ENCODE peak calls at places on chromosomes 3 and 15, in eight cellular contexts. R, V, G, S, M, N, H and Q are unnamed samples.
A peak's percentile ranks its signal among the peaks of the same experiment; 100 is the strongest.

GRCh38 chr15:67176195-67176971 is 78.1 kb downstream of the AAGAB start:
- DNase-seq in R (no peak), V (peak; percentile 88), G (no peak), S (no peak), M (no peak), N (peak; percentile 56), H (no peak), Q (no peak)

GRCh38 chr3:192915306-192915705 is 2.4 kb downstream of the MB21D2 start:
- DNase-seq in R (peak; percentile 61), V (no peak), G (no peak), S (no peak), M (no peak), N (peak; percentile 21), H (no peak), Q (no peak)

GRCh38 chr3:172586447-172586846 is 63.2 kb upstream of the TNFSF10 start:
- DNase-seq in R (no peak), V (no peak), G (no peak), S (no peak), M (no peak), N (no peak), H (no peak), Q (no peak)

GRCh38 chr15:63223463-63223862 is 34.1 kb downstream of the RAB8B start:
- DNase-seq in R (no peak), V (no peak), G (no peak), S (no peak), M (no peak), N (no peak), H (no peak), Q (no peak)

GRCh38 chr3:170221924-170222646 is at the start of gene PRKCI:
- DNase-seq in R (peak; percentile 98), V (peak; percentile 96), G (peak; percentile 90), S (peak; percentile 96), M (peak; percentile 96), N (peak; percentile 95), H (peak; percentile 95), Q (peak; percentile 94)

GRCh38 chr3:62493116-62493801 is 119.9 kb upstream of the FEZF2 start:
- DNase-seq in R (no peak), V (no peak), G (no peak), S (no peak), M (no peak), N (peak; percentile 11), H (no peak), Q (no peak)

GRCh38 chr3:11642455-11643162 is 1.1 kb downstream of the VGLL4 start:
- DNase-seq in R (peak; percentile 73), V (peak; percentile 58), G (peak; percentile 64), S (peak; percentile 71), M (peak; percentile 85), N (peak; percentile 77), H (peak; percentile 85), Q (peak; percentile 89)

GRCh38 chr15:86165263-86166204 is 85.9 kb downstream of the AGBL1 start:
- DNase-seq in R (no peak), V (no peak), G (no peak), S (no peak), M (no peak), N (peak; percentile 5), H (no peak), Q (no peak)

GRCh38 chr3:51384145-51384729 is 854 bp upstream of the MANF start:
- DNase-seq in R (no peak), V (no peak), G (no peak), S (no peak), M (no peak), N (peak; percentile 74), H (peak; percentile 67), Q (peak; percentile 47)

GRCh38 chr15:99906356-99906755 is 173.1 kb upstream of the LYSMD4 start:
- DNase-seq in R (no peak), V (no peak), G (no peak), S (no peak), M (no peak), N (no peak), H (no peak), Q (no peak)

GRCh38 chr15:95169701-95170459 is 938.5 kb downstream of the MCTP2 start:
- DNase-seq in R (no peak), V (peak; percentile 28), G (peak; percentile 66), S (peak; percentile 43), M (peak; percentile 82), N (no peak), H (no peak), Q (peak; percentile 36)

GRCh38 chr3:184968115-184968514 is 156.1 kb downstream of the VPS8 start:
- DNase-seq in R (no peak), V (no peak), G (no peak), S (no peak), M (no peak), N (no peak), H (no peak), Q (no peak)

GRCh38 chr15:49286649-49287394 is 116.8 kb downstream of the GALK2 start:
- DNase-seq in R (no peak), V (no peak), G (no peak), S (no peak), M (no peak), N (no peak), H (no peak), Q (no peak)

GRCh38 chr3:30518201-30518864 is 88.1 kb upstream of the TGFBR2 start:
- DNase-seq in R (peak; percentile 75), V (peak; percentile 61), G (peak; percentile 70), S (peak; percentile 19), M (no peak), N (no peak), H (peak; percentile 48), Q (no peak)

GRCh38 chr3:158098834-158099424 is 7.3 kb downstream of the SHOX2 start:
- DNase-seq in R (no peak), V (no peak), G (no peak), S (no peak), M (no peak), N (no peak), H (no peak), Q (no peak)

GRCh38 chr3:158095302-158095997 is 10.8 kb downstream of the SHOX2 start:
- DNase-seq in R (no peak), V (no peak), G (no peak), S (no peak), M (no peak), N (no peak), H (no peak), Q (no peak)

GRCh38 chr3:158097141-158097540 is 9.1 kb downstream of the SHOX2 start:
- DNase-seq in R (no peak), V (no peak), G (no peak), S (no peak), M (no peak), N (no peak), H (no peak), Q (no peak)

GRCh38 chr3:158100681-158101080 is 5.5 kb downstream of the SHOX2 start:
- DNase-seq in R (no peak), V (no peak), G (no peak), S (no peak), M (no peak), N (no peak), H (no peak), Q (no peak)

DNA sequence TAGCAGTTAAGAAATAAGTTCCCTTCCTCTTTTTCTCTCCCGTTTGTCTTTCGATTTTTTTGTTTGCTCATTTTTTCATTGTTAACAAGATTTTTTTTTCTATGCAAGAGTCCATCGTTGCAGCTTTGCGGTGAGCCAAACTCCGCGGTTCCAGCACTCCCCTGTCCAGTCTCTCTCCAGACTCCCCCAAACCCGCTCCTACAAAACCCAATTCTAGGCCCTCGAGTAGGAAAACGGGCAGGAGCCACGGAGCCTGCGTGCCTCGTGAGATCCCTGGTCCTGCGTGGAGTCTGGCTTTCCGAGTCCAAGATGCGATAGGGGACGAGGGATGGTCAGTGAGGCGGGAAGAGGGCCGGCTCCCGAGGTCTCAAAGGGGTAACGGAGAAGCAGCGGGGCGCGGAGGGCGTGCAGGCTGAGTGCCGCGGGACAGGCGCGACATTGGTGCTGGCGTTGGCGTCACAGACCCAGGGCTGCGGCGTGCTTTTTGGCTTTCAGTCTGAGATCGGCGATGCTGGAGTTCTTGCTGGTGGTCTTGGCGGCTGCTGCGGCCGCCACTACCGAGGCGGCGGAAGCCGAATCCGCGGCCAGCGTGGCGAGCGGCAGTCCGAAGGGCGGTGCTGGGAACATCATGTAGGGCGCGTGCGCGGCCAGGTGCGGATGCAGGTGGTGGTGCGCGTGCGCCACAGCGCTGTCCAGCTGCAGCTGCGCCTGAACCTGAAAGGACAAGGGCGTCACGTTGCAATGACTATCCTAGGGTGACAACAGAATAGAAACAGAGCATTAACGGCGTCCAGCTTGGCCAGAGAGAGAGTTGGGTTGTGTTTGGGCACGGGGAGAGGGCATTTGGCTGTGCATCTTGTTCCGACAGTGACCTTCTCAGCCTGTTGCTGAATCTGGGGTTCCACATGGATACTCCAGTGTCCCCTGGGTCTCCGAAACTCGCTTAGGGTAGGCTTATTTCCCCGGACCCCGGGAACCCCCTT is 8.4 kb downstream of the SHOX2 start:
- DNase-seq in R (peak; percentile 90), V (peak; percentile 83), G (no peak), S (peak; percentile 86), M (peak; percentile 60), N (no peak), H (no peak), Q (peak; percentile 95)
- TF ChIP-seq EP300 in R (no peak), V (no peak), G (no peak), S (no peak), M (no peak), N (no peak), H (no peak), Q (no peak)

GRCh38 chr3:140766465-140766864 is 88.6 kb downstream of the TRIM42 start:
- DNase-seq in R (no peak), V (no peak), G (no peak), S (no peak), M (no peak), N (no peak), H (no peak), Q (no peak)
- H3K4me3 ChIP-seq in R (no peak overlapping the region), V (no peak overlapping the region), G (no peak overlapping the region), S (no peak overlapping the region), M (no peak overlapping the region), N (no peak overlapping the region), H (no peak overlapping the region), Q (no peak overlapping the region)

GRCh38 chr3:174377096-174377495 is 482.0 kb upstream of the NAALADL2 start:
- DNase-seq in R (no peak), V (no peak), G (no peak), S (no peak), M (no peak), N (no peak), H (no peak), Q (peak; percentile 70)
- H3K4me1 ChIP-seq in R (no peaks in the 10 kb centered on the region), V (no peaks in the 10 kb centered on the region), G (no peaks in the 10 kb centered on the region), S (no peaks in the 10 kb centered on the region), M (no peaks in the 10 kb centered on the region), N (no peaks in the 10 kb centered on the region), H (no peaks in the 10 kb centered on the region), Q (no peaks in the 10 kb centered on the region)

GRCh38 chr3:37997791-37998370 is 7.3 kb downstream of the VILL start:
- DNase-seq in R (no peak), V (peak; percentile 30), G (no peak), S (no peak), M (peak; percentile 69), N (no peak), H (peak; percentile 65), Q (no peak)

GRCh38 chr3:37994639-37994972 is 4.0 kb downstream of the VILL start:
- DNase-seq in R (no peak), V (no peak), G (no peak), S (no peak), M (no peak), N (no peak), H (no peak), Q (no peak)

GRCh38 chr3:37995652-37996641 is 5.4 kb downstream of the VILL start:
- DNase-seq in R (no peak), V (peak; percentile 22), G (no peak), S (no peak), M (no peak), N (no peak), H (peak; percentile 31), Q (no peak)

GRCh38 chr3:37997321-37997720 is 6.7 kb downstream of the VILL start:
- DNase-seq in R (no peak), V (peak; percentile 23), G (no peak), S (no peak), M (peak; percentile 67), N (no peak), H (peak; percentile 49), Q (no peak)

GRCh38 chr3:37996785-37997301 is 6.3 kb downstream of the VILL start:
- DNase-seq in R (peak; percentile 86), V (peak; percentile 87), G (peak; percentile 88), S (peak; percentile 91), M (peak; percentile 88), N (peak; percentile 82), H (peak; percentile 78), Q (peak; percentile 84)
- TF ChIP-seq EP300 in R (no peak), V (no peak), G (no peak), S (no peak), M (no peak), N (no peak), H (no peak), Q (no peak)